ENCODE peak calls at places on chromosomes 5 and 9, in six cellular contexts. D, Q, S, I, H and M are unnamed samples. For H3K4me1, the result is how much of the 10 kb centered on the place peaks cover.

GRCh38 chr5:35252963-35253362 is 22.7 kb upstream of the PRLR start:
- DNase-seq in D (no peak), Q (no peak), S (no peak), I (no peak), H (no peak), M (no peak)

GRCh38 chr9:70933318-70933717 is 188.1 kb downstream of the TRPM3 start:
- DNase-seq in D (no peak), Q (no peak), S (no peak), I (no peak), H (no peak), M (no peak)

GRCh38 chr5:88883566-88884434 is 816 bp upstream of the MEF2C start:
- DNase-seq in D (peak), Q (peak), S (no peak), I (peak), H (peak), M (peak)

GRCh38 chr9:127279717-127280285 is 15.2 kb downstream of the GARNL3 start:
- DNase-seq in D (no peak), Q (no peak), S (no peak), I (no peak), H (no peak), M (no peak)

GRCh38 chr9:79976501-79977444 is 405.0 kb downstream of the TLE4 start:
- DNase-seq in D (no peak), Q (no peak), S (no peak), I (no peak), H (no peak), M (no peak)

GRCh38 chr5:134129411-134130238 is 15.1 kb downstream of the TCF7 start:
- DNase-seq in D (no peak), Q (no peak), S (no peak), I (no peak), H (no peak), M (no peak)

GRCh38 chr5:122102825-122103224 is 24.8 kb upstream of the LOX start:
- DNase-seq in D (peak), Q (no peak), S (no peak), I (no peak), H (no peak), M (no peak)

GRCh38 chr5:683619-684481 is 9.3 kb downstream of the TPPP start:
- DNase-seq in D (no peak), Q (no peak), S (no peak), I (no peak), H (peak), M (no peak)

GRCh38 chr9:3467593-3468219 is 58.1 kb downstream of the RFX3 start:
- DNase-seq in D (peak), Q (peak), S (no peak), I (peak), H (peak), M (peak)

GRCh38 chr5:145237843-145238242 is 597.3 kb downstream of the PRELID2 start:
- DNase-seq in D (peak), Q (no peak), S (peak), I (peak), H (peak), M (no peak)

GRCh38 chr5:173640166-173640804 is 23.8 kb upstream of the BOD1 start:
- DNase-seq in D (no peak), Q (no peak), S (no peak), I (no peak), H (peak), M (no peak)
- TF ChIP-seq CTCF in D (no peak), Q (peak), S (no peak), I (no peak), H (peak), M (no peak)

DNA sequence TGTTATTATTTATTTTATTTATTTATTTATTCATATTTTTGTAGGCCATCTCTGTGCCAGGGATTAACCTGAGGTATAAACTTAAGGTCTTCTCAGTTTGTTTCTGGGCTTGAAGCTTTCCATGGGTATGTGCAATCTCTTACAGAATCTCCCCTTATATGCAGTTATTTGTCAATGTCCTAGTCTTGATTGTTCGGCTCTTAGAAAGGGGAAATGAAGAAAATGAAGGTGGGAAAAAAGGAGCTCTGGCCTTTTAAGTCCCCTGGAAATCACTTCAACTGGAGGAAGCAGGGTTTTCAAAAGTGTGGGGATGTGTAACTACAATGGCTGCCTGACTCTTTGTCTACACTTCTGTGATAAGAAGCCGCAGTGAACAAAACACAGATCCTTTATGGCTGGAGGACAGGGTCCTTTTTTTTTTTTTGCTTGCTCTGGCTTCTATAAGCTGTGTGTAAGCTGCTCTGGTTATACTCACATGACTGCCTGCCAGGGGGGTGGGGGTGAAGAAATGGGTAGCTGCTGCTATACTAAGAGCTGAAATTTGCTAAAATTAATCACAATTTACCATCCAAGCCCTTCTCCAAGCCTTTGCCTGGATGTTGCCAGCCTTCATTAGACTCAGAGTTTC is 33.7 kb downstream of the CENPP start:
- DNase-seq in D (no peak), Q (no peak), S (no peak), I (no peak), H (no peak), M (no peak)
- H3K4me1 ChIP-seq in D (under half), Q (under half), S (under half), I (under half), H (under half), M (under half)

GRCh38 chr5:3101561-3101960 is 350.1 kb upstream of the IRX2 start:
- DNase-seq in D (no peak), Q (no peak), S (no peak), I (no peak), H (peak), M (no peak)
- TF ChIP-seq CTCF in D (no peak), Q (no peak), S (peak), I (no peak), H (no peak), M (no peak)

DNA sequence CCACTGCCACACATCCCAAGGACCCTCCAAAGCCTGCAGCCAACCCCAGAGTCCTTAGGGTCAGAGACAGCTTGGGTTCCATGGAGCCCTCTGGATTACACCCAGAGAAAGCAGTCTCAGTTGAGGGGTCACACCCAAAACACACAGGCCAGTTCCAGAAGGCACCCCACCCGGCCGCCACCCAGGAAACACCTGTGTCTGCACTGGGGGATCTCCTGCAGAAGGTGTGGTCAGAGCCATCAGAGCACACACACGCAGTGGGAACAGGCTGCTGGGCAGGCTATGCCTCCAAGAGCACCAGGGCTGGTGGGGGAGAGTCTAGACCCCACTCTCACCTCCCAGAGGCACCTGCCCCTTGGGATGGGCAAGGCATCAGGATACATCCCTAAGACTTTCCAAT is 27.3 kb downstream of the NIPAL4 start:
- DNase-seq in D (no peak), Q (no peak), S (no peak), I (peak), H (no peak), M (no peak)
- H3K4me1 ChIP-seq in D (under half), Q (under half), S (under half), I (under half), H (under half), M (under half)

DNA sequence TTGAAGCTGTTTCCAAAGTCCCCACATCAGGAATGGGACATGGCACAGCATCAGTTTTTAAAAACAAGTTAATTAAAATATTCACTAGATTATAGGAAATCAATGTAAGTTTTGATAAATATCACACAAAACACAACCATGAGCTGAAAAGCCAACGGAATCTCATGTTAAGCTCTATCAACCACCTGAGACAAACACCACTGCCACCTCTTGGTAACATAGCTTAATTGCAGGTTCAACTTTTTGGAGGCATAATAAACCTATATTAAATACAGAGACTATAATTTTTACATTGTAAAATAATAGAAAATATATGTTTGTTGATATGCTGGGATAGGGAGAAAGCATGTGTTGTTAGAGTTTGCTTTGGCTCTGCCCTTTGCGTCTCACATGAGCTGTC is 126.1 kb downstream of the SV2C start:
- DNase-seq in D (peak), Q (no peak), S (no peak), I (no peak), H (no peak), M (no peak)
- TF ChIP-seq CTCF in D (peak), Q (no peak), S (peak), I (no peak), H (peak), M (no peak)

GRCh38 chr9:134663084-134663483 is 21.5 kb downstream of the COL5A1 start:
- DNase-seq in D (no peak), Q (no peak), S (no peak), I (no peak), H (no peak), M (no peak)

GRCh38 chr9:134662143-134662876 is 20.7 kb downstream of the COL5A1 start:
- DNase-seq in D (no peak), Q (peak), S (no peak), I (peak), H (no peak), M (peak)

GRCh38 chr9:134661791-134662142 is 20.2 kb downstream of the COL5A1 start:
- DNase-seq in D (no peak), Q (no peak), S (no peak), I (peak), H (no peak), M (peak)

GRCh38 chr9:134664446-134664845 is 22.8 kb downstream of the COL5A1 start:
- DNase-seq in D (no peak), Q (no peak), S (no peak), I (no peak), H (no peak), M (no peak)

DNA sequence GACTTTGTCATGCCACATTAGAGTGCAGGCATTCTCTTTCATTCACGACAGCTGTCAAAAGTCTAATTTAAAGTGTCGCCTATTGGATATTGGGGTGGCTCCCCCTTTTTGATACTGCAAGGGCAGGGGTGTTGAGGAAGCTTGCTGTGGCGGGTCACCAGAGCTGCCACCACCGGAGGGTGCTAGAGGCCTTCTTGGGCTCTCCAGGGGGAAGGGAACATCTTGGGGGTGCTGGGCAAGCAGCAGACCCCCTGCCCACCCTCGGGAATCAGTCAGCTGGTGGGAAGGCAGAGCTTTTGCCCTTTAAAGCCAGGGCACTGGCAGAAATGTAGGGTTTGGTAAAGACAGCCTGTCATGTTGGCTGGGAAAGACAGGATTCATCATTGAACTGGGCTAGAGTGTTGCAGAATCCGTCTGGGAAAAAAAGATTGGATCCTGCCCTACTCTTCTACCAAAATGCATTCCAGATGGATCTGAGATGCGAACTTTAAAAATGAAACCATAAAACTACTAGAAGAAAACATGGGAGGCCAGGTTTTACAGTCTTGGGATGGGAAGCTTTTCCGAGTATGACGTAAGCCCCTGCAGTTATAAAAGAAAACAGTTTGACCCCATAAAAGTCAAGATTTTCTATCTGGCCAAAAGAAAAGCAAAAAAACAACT is 22.3 kb downstream of the COL5A1 start:
- DNase-seq in D (no peak), Q (no peak), S (no peak), I (no peak), H (no peak), M (no peak)
- H3K4me1 ChIP-seq in D (under half), Q (under half), S (under half), I (under half), H (under half), M (under half)